ENCODE peak calls at places on chromosome 18, in five cellular contexts. S, I, D, O and Z are unnamed samples.

GRCh38 chr18:79611040-79611681 is 68.4 kb upstream of the CTDP1 start:
- DNase-seq in S (peak), D (peak), I (peak), O (peak), Z (no peak)

GRCh38 chr18:52451252-52451651 is 111.3 kb downstream of the DCC start:
- DNase-seq in I (no peak), D (no peak), O (no peak), S (no peak), Z (no peak)

GRCh38 chr18:79191956-79192355 is 122.8 kb downstream of the ATP9B start:
- DNase-seq in D (no peak), O (no peak), I (no peak), S (no peak), Z (no peak)

GRCh38 chr18:36348971-36349417 is 51.5 kb downstream of the FHOD3 start:
- DNase-seq in S (peak), O (no peak), I (no peak), D (peak), Z (no peak)

GRCh38 chr18:79522451-79523220 is 126.9 kb downstream of the NFATC1 start:
- DNase-seq in S (no peak), O (peak), I (no peak), D (no peak), Z (no peak)

GRCh38 chr18:59606193-59607175 is 90.7 kb downstream of the CCBE1 start:
- DNase-seq in D (no peak), I (no peak), S (no peak), O (no peak), Z (no peak)

GRCh38 chr18:76450912-76451421 is 44.1 kb downstream of the ZNF516 start:
- DNase-seq in S (peak), I (no peak), D (peak), O (peak), Z (peak)

GRCh38 chr18:46250084-46250811 is 146.1 kb downstream of the HAUS1 start:
- DNase-seq in O (peak), I (no peak), S (no peak), D (no peak), Z (peak)

GRCh38 chr18:8794133-8794986 is 89.0 kb downstream of the MTCL1 start:
- DNase-seq in S (no peak), D (no peak), O (peak), I (peak), Z (no peak)

GRCh38 chr18:68034293-68034692 is 517.8 kb upstream of the DSEL start:
- DNase-seq in I (no peak), O (no peak), S (no peak), D (no peak), Z (no peak)

GRCh38 chr18:78754311-78755043 is 225.1 kb upstream of the SALL3 start:
- DNase-seq in I (no peak), O (peak), S (no peak), D (no peak), Z (no peak)

GRCh38 chr18:70781860-70782453 is 493.1 kb downstream of the SOCS6 start:
- DNase-seq in O (peak), I (peak), S (peak), D (no peak), Z (peak)

GRCh38 chr18:23106575-23106974 is 28.7 kb upstream of the CABLES1 start:
- DNase-seq in I (peak), S (peak), O (peak), D (no peak), Z (no peak)
- TF ChIP-seq POLR2A in I (no peak), S (no peak), O (no peak), D (no peak), Z (no peak)

GRCh38 chr18:12005542-12006487 is 24.5 kb downstream of the IMPA2 start:
- DNase-seq in S (peak), O (no peak), I (peak), D (peak), Z (no peak)
- TF ChIP-seq POLR2A in S (no peak), O (no peak), I (no peak), D (no peak), Z (no peak)

DNA sequence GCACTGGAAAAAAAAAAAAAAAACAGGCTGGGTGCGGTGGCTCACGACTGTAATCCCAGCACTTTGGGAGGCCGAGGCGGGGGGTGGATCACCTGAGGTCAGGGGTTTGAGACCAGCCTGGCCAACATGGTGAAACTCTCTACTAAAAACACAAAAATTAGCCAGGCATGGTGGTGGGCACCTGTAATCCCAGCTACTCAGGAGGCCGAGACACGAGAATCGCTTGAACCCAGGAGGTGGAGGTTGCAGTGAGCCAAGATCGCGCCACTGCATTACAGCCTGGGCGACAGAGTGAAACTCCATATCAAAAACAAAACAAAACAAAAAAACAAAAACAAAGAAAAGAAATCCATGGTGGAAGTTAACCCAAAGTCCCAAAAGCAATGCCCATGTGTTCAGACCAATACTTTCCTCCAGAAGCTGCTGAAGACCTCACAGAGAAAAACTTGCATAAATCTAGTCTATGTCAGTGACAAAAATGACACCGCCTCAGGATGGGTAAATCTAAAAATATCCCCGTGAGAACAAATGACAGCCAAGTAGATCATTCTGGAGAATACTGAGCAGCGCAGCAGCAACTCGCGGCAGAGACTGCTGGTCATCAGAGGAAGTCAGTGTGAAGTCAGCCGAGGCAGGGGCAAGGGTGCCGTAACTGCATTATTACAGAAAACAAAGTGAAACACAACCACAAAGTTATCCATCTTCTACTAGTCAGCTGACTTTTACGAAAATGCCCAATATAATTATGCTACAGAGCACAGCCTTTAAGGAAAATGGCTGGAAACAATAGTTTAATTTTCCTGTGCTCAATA is 41.0 kb downstream of the LPIN2 start:
- DNase-seq in D (no peak), S (peak), O (peak), I (no peak), Z (peak)
- TF ChIP-seq POLR2A in D (no peak), S (peak), O (peak), I (no peak), Z (no peak)

GRCh38 chr18:57586243-57587049 is at the start of gene FECH:
- DNase-seq in D (peak), I (peak), O (peak), S (peak), Z (peak)
- TF ChIP-seq POLR2A in D (no peak), I (peak), O (peak), S (peak), Z (peak)

DNA sequence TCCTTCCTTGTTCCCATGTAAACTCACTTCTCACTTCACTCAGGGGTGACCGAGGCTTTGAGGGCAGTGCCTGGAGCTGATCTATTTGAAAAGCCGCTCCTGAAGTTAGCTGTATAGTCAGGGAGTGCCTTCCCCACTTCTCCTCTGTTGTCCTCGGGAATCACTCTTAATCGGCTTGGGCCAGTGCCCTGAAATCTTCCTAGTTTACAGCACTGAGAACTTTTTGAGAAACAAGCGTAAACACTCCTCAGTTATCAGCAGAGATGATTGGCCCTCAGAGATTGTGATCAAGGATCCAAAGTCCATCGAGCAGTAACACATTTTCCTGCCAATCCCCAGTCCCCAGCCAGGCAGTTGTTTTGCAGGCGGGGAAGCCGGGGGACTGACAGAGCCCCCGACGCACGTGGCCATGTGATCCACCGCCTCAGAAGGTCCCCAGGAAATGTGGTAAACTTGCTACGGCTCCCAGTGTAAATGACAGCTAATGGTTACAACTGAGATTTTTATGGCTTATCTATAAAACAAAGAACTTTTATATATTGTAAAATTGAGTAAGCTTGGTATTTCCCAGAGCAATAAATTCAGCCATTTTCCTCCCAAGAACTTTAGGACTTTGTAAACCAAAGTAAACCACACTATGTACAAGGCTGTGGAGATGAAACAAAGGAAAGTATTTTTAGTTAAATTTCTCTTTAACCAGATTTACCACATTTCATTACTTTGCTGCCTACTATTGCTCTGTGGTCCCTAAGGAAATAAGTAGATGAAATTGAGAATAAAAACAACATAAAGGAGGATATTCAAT is 53.5 kb downstream of the C18orf63 start:
- DNase-seq in I (no peak), D (no peak), S (no peak), O (peak), Z (no peak)
- TF ChIP-seq POLR2A in I (no peak), D (no peak), S (no peak), O (peak), Z (no peak)

DNA sequence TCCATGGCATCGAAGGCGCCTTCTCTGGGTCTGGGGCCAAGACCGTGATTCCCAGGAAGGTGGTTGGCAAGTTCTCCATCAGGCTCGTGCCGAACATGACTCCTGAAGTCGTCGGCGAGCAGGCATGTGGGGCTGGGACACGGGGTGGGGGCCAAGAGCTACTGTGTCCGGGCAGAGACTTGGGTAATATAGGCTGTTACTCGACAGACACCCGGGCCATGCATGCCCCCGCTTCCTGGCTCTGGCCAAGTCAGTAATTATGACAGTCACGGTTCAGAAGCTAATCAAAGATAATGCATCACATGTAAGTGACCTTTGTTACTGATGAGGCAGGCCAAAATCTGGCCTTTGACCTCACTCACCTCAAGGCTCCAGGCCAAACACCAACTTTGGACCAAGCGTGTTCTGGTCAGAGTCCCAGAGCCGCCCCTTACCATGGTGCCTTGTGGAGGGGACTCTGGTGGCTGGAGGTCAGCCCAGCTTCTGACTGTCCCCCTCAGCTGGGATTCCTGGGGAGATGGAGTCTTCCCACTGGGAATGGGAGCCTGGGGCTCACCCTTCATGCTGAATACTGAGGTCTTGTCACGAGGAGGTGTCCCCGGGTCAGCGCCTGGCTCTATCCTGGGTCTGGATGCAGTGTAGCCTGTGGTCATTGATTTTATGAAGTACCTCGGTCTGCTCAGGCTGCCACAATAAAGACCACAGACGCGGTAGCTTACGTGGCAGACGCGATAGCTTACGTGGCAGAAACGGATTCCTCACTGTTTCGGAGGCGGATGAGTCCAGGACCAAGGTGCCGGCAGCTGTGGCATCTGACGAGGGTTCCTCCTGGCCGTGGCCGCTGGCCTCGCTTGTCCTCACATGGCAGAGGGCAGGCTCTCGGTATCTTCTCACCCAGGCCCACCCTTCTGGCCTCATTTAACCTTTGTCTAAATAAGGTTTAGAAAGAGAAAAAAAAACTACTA is 17.7 kb upstream of the CNDP1 start:
- DNase-seq in I (no peak), S (no peak), D (peak), O (peak), Z (no peak)
- TF ChIP-seq POLR2A in I (no peak), S (no peak), D (no peak), O (no peak), Z (no peak)

DNA sequence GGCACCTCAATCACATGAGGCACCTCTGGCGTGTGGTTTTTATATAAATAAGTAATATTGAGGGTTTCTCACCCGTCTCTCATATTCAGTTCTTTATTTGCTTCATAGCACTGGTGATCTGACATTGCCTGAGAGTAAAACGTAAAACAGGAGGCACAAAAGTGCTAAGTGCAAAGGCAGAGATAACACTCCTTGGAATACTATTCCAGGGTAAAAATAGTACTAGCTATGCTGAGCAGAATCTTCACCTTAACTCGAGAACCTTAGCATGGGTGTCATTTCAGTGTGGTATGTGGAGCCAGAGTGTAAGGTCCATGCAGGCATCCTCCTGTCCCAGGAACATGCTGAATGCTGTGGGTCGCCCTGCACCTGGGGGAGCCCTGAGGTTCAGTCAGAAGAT is 26.9 kb downstream of the ZCCHC2 start:
- DNase-seq in I (no peak), O (no peak), S (no peak), D (no peak), Z (no peak)
- TF ChIP-seq POLR2A in I (no peak), O (no peak), S (no peak), D (no peak), Z (no peak)

GRCh38 chr18:50268022-50268747 is 1.9 kb upstream of the CFAP53 start:
- DNase-seq in I (peak), O (peak), D (peak), S (peak), Z (peak)

GRCh38 chr18:50262977-50263376 is 3.3 kb downstream of the CFAP53 start:
- DNase-seq in S (no peak), D (no peak), O (no peak), I (no peak), Z (no peak)

DNA sequence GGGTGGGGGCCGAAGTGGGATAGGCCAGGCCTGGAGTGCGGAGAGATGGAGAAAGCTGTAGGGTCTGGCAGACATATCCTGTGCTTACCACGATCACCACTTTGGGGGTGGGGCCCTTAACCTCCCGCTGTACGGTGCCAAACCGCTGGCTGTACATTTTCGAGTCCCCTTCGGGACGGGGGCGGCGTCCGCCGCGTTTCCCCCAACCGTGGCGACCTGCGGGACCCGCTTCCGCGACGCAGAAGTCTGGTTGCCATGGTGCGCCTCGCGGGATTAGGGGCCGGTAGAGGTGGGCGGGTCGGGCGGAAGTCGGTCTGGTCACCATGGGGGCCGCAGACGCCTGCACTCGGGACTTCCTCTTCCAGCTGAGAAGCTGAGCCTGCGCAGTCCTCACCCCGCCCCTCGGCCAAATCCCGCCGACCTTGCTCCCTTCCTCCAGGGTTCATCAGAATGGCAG is at the start of gene CFAP53:
- DNase-seq in D (peak), I (peak), O (peak), S (peak), Z (peak)
- TF ChIP-seq POLR2A in D (no peak), I (peak), O (no peak), S (no peak), Z (peak)

GRCh38 chr18:54828290-54828871 is at the start of gene RAB27B:
- DNase-seq in I (peak), O (peak), D (peak), S (peak), Z (peak)
- TF ChIP-seq POLR2A in I (peak), O (peak), D (no peak), S (no peak), Z (peak)

DNA sequence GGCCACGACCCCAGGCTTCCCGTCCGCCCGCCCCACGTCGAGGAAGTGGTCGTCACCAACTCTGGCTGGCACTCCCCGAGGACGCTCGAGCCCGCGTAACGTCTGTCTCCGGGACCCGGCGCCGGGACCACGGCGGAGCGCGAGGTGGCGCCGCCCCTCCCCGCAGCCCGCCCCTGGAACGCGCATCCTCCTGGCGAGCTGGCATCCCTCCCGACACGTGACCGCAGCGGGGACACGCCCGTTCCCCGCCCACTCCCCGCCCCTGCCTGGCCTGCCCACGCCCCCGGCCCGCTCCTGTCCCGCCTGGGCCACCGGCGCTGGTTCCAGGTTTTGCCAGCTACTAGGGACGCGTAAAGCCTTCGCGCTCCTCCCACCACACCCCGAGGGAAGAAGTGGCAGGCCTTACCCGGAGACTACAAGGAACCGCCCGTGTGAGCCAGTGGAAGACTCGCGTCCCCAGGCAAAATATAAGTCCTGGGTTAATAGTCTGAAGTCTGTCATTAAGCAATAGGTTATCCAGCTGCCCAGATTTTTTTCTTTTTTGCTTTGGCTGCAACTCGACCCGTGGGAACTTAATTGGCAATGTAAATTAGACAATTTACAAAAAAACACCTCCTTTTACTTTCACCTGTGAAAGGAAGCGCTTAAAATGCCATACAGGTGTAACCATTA is at the start of gene OSBPL1A:
- DNase-seq in D (peak), O (peak), S (peak), I (peak), Z (peak)
- TF ChIP-seq POLR2A in D (no peak), O (peak), S (peak), I (peak), Z (no peak)